ENCODE peak calls at places on chromosome 12, in four cellular contexts. H is HepG2, S is GM12878, N is K562. Y is an unnamed sample.

GRCh38 chr12:77064891-77065360 is 443 bp downstream of the E2F7 start:
- DNase-seq in N (no peak), H (no peak), S (no peak), Y (peak)

GRCh38 chr12:10027311-10028099 is 3.0 kb upstream of the CLEC9A start:
- DNase-seq in H (no peak), S (no peak), N (no peak), Y (no peak)

GRCh38 chr12:64610092-64610659 is at the start of gene RASSF3:
- DNase-seq in H (peak), N (peak), S (no peak), Y (peak)

GRCh38 chr12:104276192-104277131 is 27.1 kb upstream of the EID3 start:
- DNase-seq in N (no peak), S (no peak), H (no peak), Y (no peak)

GRCh38 chr12:28374556-28374955 is 184.3 kb downstream of the CCDC91 start:
- DNase-seq in H (no peak), S (no peak), N (no peak), Y (no peak)

GRCh38 chr12:22312336-22312735 is 22.2 kb downstream of the ST8SIA1 start:
- DNase-seq in N (no peak), H (peak), S (no peak), Y (no peak)

GRCh38 chr12:64451687-64452558 is at the start of gene TBK1:
- DNase-seq in N (peak), H (peak), S (peak), Y (peak)

GRCh38 chr12:44143170-44143569 is 307.3 kb downstream of the TMEM117 start:
- DNase-seq in H (no peak), N (no peak), S (no peak), Y (no peak)

GRCh38 chr12:102216086-102216691 is 18.6 kb upstream of the PMCH start:
- DNase-seq in N (no peak), H (no peak), S (no peak), Y (no peak)

GRCh38 chr12:11787921-11788849 is 138.7 kb downstream of the ETV6 start:
- DNase-seq in S (no peak), N (no peak), H (no peak), Y (no peak)

GRCh38 chr12:92363295-92364146 is 217.9 kb upstream of the BTG1 start:
- DNase-seq in S (peak), H (no peak), N (no peak), Y (no peak)

DNA sequence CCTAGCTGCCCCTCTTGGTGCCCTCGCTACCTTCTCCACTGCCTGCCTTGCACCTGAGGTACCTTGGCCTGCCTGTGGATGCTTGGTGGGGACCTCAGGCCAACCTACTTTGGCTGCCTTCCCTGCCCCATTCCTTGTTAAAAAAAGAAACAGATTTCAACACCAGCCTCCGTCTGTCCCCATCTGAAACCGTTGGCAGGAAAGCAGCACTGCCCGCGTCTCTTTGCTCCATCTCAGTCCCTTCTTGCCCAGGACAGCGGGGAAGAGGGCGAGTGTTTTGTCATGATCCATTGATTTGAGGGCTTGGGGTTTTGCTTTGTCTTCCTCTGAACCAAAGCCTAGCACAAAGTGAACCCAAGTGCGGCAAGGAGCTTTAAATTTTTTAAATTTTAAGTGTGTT is 5.9 kb downstream of the TPCN1 start:
- DNase-seq in S (no peak), N (no peak), H (no peak), Y (no peak)
- TF ChIP-seq TARDBP in S (no peak), N (no peak), H (no peak), Y (no peak)

GRCh38 chr12:75868501-75868900 is 163.1 kb downstream of the PHLDA1 start:
- DNase-seq in S (no peak), H (no peak), N (no peak), Y (no peak)
- TF ChIP-seq TARDBP in S (no peak), H (no peak), N (no peak), Y (no peak)

DNA sequence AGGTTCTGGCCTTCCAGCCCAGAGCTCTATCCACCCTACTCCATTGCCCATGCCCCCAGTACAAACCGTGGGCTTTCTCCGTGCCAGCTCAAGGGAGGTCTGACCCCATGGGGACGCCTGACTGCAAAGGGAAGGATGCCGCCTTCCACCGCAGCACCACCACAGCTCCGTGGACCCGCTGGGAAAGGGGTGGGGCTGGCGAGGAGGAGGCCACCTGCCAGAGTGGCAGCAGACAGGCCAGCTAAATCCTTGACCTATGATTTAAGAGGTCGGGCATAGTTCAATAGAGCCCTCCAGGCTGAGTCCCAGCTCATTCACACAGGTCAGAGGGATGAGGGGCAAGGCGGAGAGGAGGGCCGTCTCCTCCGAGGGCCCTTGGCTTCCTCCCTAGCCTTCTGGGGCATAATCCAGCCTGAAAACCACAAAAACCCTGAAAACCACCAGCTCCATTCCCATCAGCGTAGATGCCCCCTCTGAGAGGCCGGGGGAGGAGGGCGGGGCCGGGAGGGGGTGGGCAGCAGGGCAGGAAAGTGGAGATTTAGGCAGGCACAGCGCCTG is 14.9 kb upstream of the FIGNL2 start:
- DNase-seq in S (no peak), H (no peak), N (no peak), Y (no peak)
- TF ChIP-seq TARDBP in S (no peak), H (no peak), N (no peak), Y (no peak)

DNA sequence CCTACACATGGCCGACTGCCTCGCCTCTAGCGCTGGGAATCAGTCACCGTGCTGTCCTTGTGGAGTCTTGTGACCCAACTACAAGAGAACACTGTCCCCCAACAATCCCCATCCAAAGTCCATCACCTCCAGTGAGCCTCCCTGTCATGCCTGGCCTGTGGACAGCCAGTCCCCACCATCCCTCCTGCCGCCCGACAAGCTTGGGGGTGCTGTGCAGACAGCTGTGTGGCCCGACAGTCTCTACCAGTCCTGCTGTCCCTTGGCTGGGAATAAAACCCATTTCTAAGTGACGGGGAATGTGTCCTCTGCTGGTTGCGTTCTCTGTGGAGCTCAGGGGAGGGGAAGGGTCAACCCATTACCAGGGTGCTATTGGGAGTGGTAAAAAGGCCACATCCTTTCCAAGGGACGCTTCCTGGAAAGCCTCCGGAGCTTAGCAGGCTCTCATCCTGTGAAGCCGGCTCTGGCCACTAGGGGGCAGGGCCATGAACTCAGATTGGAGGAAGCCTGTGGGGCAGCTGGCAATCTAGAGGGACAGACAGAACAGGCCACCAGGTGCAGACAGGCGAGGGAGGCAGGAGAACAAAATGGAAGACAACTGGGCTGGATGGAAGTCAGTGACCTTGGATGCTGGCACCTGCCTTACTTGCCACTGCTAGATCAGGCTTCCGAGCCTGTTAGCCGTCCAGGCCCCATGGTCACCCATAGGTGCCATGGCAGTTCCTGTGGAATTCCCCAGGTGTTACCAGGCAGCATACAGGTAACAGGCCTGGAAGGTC is 12.0 kb upstream of the BLTP3B start:
- DNase-seq in S (no peak), H (peak), N (peak), Y (peak)
- TF ChIP-seq TARDBP in S (no peak), H (no peak), N (no peak), Y (no peak)

GRCh38 chr12:32568241-32568640 is 110.9 kb upstream of the DNM1L start:
- DNase-seq in S (no peak), N (no peak), H (peak), Y (no peak)
- TF ChIP-seq TARDBP in S (no peak), N (no peak), H (no peak), Y (no peak)